ENCODE peak calls at places on chromosomes 2 and 18, in six cellular contexts. B is PC-3, W is GM23248, Y is HCT116, K is MM.1S, G is SK-N-SH. V is an unnamed sample.

GRCh38 chr2:178761759-178762371 is 45.4 kb downstream of the TTN start:
- DNase-seq in W (peak), Y (peak), K (peak), G (peak), B (peak), V (peak)

GRCh38 chr18:51621103-51621969 is 423.9 kb upstream of the MEX3C start:
- DNase-seq in G (peak), K (peak), B (peak), W (peak), Y (peak), V (peak)

GRCh38 chr2:141957321-141957720 is 173.5 kb downstream of the LRP1B start:
- DNase-seq in Y (no peak), G (no peak), W (no peak), B (no peak), K (no peak), V (no peak)

GRCh38 chr18:42619771-42620170 is 495.7 kb downstream of the RIT2 start:
- DNase-seq in W (no peak), G (no peak), K (no peak), Y (no peak), B (no peak), V (no peak)

GRCh38 chr2:121281107-121281506 is 3.9 kb downstream of the TFCP2L1 start:
- DNase-seq in G (no peak), B (no peak), K (no peak), W (no peak), Y (no peak), V (no peak)

GRCh38 chr2:45380131-45380836 is 230.8 kb downstream of the SRBD1 start:
- DNase-seq in W (peak), G (no peak), Y (no peak), K (no peak), B (peak), V (no peak)

GRCh38 chr2:142872900-142873724 is 4.4 kb upstream of the KYNU start:
- DNase-seq in G (no peak), Y (no peak), W (peak), B (peak), K (no peak), V (no peak)

GRCh38 chr2:234496442-234496834 is 443 bp downstream of the ARL4C start:
- DNase-seq in W (no peak), B (peak), Y (no peak), K (peak), G (peak), V (no peak)

GRCh38 chr2:28300489-28300888 is 92.2 kb upstream of the FOSL2 start:
- DNase-seq in W (no peak), B (no peak), G (no peak), K (no peak), Y (no peak), V (no peak)

GRCh38 chr2:95281786-95282185 is 7.5 kb downstream of the PROM2 start:
- DNase-seq in W (no peak), Y (no peak), B (no peak), K (no peak), G (no peak), V (no peak)

GRCh38 chr2:188784269-188784762 is 189.9 kb upstream of the COL3A1 start:
- DNase-seq in B (no peak), W (no peak), Y (no peak), K (no peak), G (no peak), V (no peak)

GRCh38 chr2:45898819-45899218 is 247.3 kb downstream of the PRKCE start:
- DNase-seq in B (no peak), W (no peak), K (no peak), G (no peak), Y (no peak), V (no peak)

GRCh38 chr2:150159300-150159699 is 328.2 kb downstream of the RND3 start:
- DNase-seq in B (no peak), K (no peak), W (no peak), G (no peak), Y (no peak), V (no peak)

GRCh38 chr2:118492335-118492734 is 355.1 kb downstream of the EN1 start:
- DNase-seq in Y (peak), G (no peak), B (peak), K (peak), W (no peak), V (no peak)

GRCh38 chr2:207230261-207231105 is 64.7 kb upstream of the KLF7 start:
- DNase-seq in B (peak), W (peak), Y (peak), G (peak), K (peak), V (peak)

GRCh38 chr18:9988665-9989064 is 74.8 kb downstream of the VAPA start:
- DNase-seq in W (no peak), K (no peak), B (no peak), Y (no peak), G (no peak), V (no peak)

GRCh38 chr2:1518501-1518821 is 105.2 kb downstream of the TPO start:
- DNase-seq in W (no peak), G (no peak), K (no peak), B (no peak), Y (no peak), V (no peak)

GRCh38 chr2:174048238-174048637 is 83.1 kb upstream of the SP3 start:
- DNase-seq in W (no peak), G (peak), B (no peak), Y (no peak), K (peak), V (no peak)

GRCh38 chr2:213923543-213923942 is 487.3 kb upstream of the VWC2L start:
- DNase-seq in G (no peak), K (no peak), W (no peak), Y (no peak), B (no peak), V (no peak)

GRCh38 chr18:53018791-53019190 is 678.8 kb downstream of the DCC start:
- DNase-seq in G (no peak), W (peak), Y (no peak), B (no peak), K (peak), V (peak)

GRCh38 chr2:238094438-238095022 is 5.6 kb upstream of the ESPNL start:
- DNase-seq in B (no peak), G (peak), Y (no peak), W (no peak), K (no peak), V (no peak)

GRCh38 chr2:216315817-216316603 is 56.3 kb downstream of the MARCHF4 start:
- DNase-seq in Y (peak), G (peak), K (no peak), B (peak), W (peak), V (peak)

GRCh38 chr18:29737620-29738019 is 1304.9 kb downstream of the DSC3 start:
- DNase-seq in Y (no peak), K (no peak), B (no peak), W (no peak), G (no peak), V (no peak)

GRCh38 chr2:54966165-54966819 is 84.0 kb downstream of the RTN4 start:
- DNase-seq in K (peak), W (no peak), Y (no peak), B (peak), G (no peak), V (no peak)

GRCh38 chr2:17621781-17622180 is 81.3 kb downstream of the VSNL1 start:
- DNase-seq in G (no peak), B (peak), Y (no peak), W (peak), K (no peak), V (no peak)

GRCh38 chr2:215136669-215137328 is 1.6 kb downstream of the ABCA12 start:
- DNase-seq in Y (no peak), B (peak), G (no peak), K (no peak), W (peak), V (no peak)

GRCh38 chr2:75619992-75620740 is 26.4 kb upstream of the MRPL19 start:
- DNase-seq in W (peak), G (no peak), B (peak), K (no peak), Y (no peak), V (no peak)
- TF ChIP-seq EZH2phosphoT487 in W (no peak), G (no peak), B (no peak), K (no peak), Y (no peak), V (no peak)

GRCh38 chr2:182521453-182522427 is 94.9 kb upstream of the PDE1A start:
- DNase-seq in W (no peak), K (no peak), B (no peak), G (no peak), Y (no peak), V (no peak)
- H3K9ac ChIP-seq in W (no peak), K (no peak), B (no peak), G (no peak), Y (no peak), V (no peak)

GRCh38 chr2:13919981-13920382 is 712.5 kb upstream of the LRATD1 start:
- DNase-seq in W (peak), G (no peak), Y (no peak), K (no peak), B (peak), V (no peak)
- TF ChIP-seq EZH2phosphoT487 in W (no peak), G (no peak), Y (no peak), K (no peak), B (no peak), V (no peak)

GRCh38 chr2:36245632-36246031 is 109.9 kb upstream of the CRIM1 start:
- DNase-seq in G (no peak), B (no peak), Y (no peak), K (peak), W (no peak), V (no peak)
- H3K9ac ChIP-seq in G (no peak), B (no peak), Y (no peak), K (no peak), W (no peak), V (no peak)

DNA sequence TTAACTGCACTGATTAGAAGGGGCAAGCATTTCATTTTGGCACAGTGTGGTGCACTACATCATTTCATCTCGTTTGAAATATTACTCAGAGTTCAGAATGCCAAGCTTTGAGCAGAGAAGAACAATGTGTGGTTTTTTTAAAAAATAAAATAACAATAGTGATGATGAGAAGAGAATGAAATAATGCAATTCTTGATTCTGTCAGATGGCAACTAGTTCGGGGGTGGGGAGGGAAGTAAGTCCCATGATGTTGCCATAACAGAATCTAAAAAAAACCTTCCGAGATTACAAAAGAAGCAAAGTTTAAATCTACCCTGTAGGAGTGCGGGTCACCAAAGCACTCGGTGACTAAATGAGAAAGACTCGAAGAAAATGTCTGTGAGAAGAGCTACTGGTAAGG is 490.4 kb downstream of the NR4A2 start:
- DNase-seq in K (no peak), W (peak), B (no peak), Y (no peak), G (no peak), V (no peak)
- TF ChIP-seq EZH2phosphoT487 in K (no peak), W (no peak), B (no peak), Y (no peak), G (no peak), V (no peak)

GRCh38 chr2:65432227-65433190 is at the start of gene SPRED2:
- DNase-seq in G (peak), B (peak), K (peak), W (peak), Y (peak), V (peak)

GRCh38 chr2:65431417-65432226 is 777 bp downstream of the SPRED2 start:
- DNase-seq in K (peak), G (peak), B (peak), W (peak), Y (no peak), V (peak)

GRCh38 chr2:65429799-65430514 is 2.4 kb downstream of the SPRED2 start:
- DNase-seq in Y (no peak), B (peak), W (peak), G (no peak), K (no peak), V (peak)

GRCh38 chr2:65427536-65427935 is 4.9 kb downstream of the SPRED2 start:
- DNase-seq in B (no peak), G (no peak), W (no peak), Y (no peak), K (no peak), V (no peak)

DNA sequence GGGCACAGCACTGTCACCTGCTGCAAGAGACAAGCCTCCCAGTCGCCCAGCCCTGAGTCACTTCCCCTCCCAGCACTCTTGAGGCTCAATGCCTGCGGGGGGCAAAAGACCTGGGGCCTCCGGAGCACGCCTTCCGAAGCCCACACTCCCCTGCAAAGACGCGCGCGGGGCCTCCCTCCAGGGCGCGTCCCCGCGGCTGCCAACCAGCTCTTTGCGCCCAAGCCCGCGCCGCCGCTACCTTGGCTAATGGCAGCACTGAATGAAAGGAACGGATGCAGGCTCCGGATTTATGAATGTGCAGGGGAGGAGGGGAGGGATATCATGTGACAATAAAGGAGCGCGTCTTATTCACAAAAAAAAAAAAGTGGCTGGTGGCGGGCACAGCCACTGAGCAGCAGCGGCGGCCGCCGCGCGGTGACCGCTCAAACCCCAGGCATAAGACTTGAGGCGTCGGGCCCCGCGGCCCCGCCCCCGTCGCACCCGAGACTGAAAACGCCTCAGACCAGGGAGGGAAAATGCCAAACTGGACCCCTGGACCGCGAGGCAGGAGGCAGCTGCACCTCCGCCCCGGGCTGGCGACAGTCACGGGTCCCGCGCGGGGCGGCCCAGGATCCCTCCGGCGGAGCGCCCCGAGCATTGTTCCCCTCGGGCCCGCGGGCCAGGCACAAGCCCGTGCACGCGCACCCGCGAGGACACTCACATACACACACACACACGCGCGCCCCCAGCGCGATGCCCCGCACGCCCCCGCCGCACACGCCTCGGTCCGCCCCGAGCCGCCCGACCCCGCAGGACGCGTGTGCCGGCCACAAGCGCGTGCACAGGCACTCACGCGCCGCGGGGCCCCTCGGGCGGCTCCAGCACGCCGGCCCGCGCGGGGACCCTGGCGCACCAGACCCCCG is 1.6 kb downstream of the SPRED2 start:
- DNase-seq in Y (peak), K (peak), G (peak), W (peak), B (peak), V (peak)
- H3K9ac ChIP-seq in Y (peak), K (peak), G (peak), W (peak), B (peak), V (no peak)

GRCh38 chr2:21422724-21423522 is 299.2 kb downstream of the TDRD15 start:
- DNase-seq in K (no peak), G (no peak), B (no peak), W (no peak), Y (no peak), V (no peak)
- TF ChIP-seq EZH2phosphoT487 in K (no peak), G (no peak), B (no peak), W (no peak), Y (no peak), V (no peak)

GRCh38 chr2:30312916-30313315 is 81.6 kb downstream of the LBH start:
- DNase-seq in G (no peak), Y (no peak), B (no peak), W (no peak), K (no peak), V (no peak)
- H3K9ac ChIP-seq in G (no peak), Y (no peak), B (no peak), W (no peak), K (no peak), V (no peak)

DNA sequence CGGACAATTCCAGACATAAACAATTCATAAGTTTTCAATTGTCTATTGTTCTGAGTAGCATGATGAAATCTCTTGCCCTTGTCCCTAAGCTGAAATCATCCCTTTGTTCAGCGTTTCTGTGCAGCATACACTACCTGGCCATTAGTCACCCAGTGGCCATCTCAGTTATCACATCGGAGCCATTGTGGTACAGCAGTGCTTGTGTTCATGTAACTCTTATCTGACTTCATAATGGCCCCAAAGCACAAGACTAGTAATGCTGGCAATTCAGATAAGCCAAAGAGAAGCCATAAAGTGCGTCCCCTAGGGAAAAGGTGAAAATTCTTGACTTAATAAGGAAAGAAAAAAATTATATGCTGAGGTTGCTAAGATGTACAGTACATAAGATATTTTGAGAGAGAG is 127.2 kb downstream of the FHOD3 start:
- DNase-seq in W (no peak), G (peak), Y (peak), K (no peak), B (peak), V (no peak)
- TF ChIP-seq EZH2phosphoT487 in W (no peak), G (no peak), Y (no peak), K (no peak), B (no peak), V (no peak)

GRCh38 chr2:176136375-176137248 is 7.1 kb downstream of the HOXD8 start:
- DNase-seq in W (peak), K (no peak), Y (no peak), G (peak), B (peak), V (peak)

GRCh38 chr2:176138526-176139169 is 9.1 kb downstream of the HOXD8 start:
- DNase-seq in W (peak), G (no peak), K (no peak), Y (no peak), B (no peak), V (no peak)

GRCh38 chr2:176137249-176137573 is 7.7 kb downstream of the HOXD8 start:
- DNase-seq in Y (no peak), K (peak), B (no peak), W (no peak), G (no peak), V (no peak)

GRCh38 chr2:176139170-176139611 is 9.7 kb downstream of the HOXD8 start:
- DNase-seq in G (peak), W (peak), B (no peak), Y (no peak), K (no peak), V (no peak)

GRCh38 chr2:176137883-176138282 is 8.4 kb downstream of the HOXD8 start:
- DNase-seq in B (no peak), K (no peak), Y (no peak), G (no peak), W (peak), V (no peak)
- H3K9ac ChIP-seq in B (no peak), K (no peak), Y (no peak), G (peak), W (peak), V (no peak)